ENCODE peak calls at places on chromosomes 4 and X, in ten cellular contexts. T is HT-29, U is pancreas, B is head of caudate nucleus, D is lung, S is NCI-H460, X is neural progenitor cell, J is NAMALWA, H is ELR, E is fibroblast of the aortic adventitia. P is an unnamed sample.

GRCh38 chr4:76199664-76200211 is 13.9 kb downstream of the SCARB2 start:
- DNase-seq in X (no peak), H (no peak), J (peak), U (peak), E (no peak), S (no peak), B (peak), T (no peak), D (no peak), P (no peak)

GRCh38 chrX:71128166-71128833 is 9.9 kb downstream of the MED12 start:
- DNase-seq in E (peak), T (no peak), S (no peak), X (no peak), J (no peak), B (no peak), D (no peak), H (peak), U (no peak), P (peak)

GRCh38 chr4:152951348-152951747 is 15.2 kb downstream of the FHDC1 start:
- DNase-seq in S (no peak), T (peak), X (no peak), U (no peak), H (no peak), B (no peak), E (no peak), J (no peak), D (no peak), P (no peak)

GRCh38 chr4:2462218-2462991 is 6.5 kb upstream of the RNF4 start:
- DNase-seq in S (peak), H (peak), B (peak), T (peak), U (peak), D (peak), E (peak), X (peak), J (peak), P (peak)

GRCh38 chr4:142845293-142846070 is 619 bp downstream of the INPP4B start:
- DNase-seq in T (no peak), B (peak), X (peak), D (no peak), S (no peak), E (no peak), J (no peak), H (peak), U (peak), P (no peak)

GRCh38 chr4:41712413-41712812 is 36.1 kb downstream of the PHOX2B start:
- DNase-seq in B (no peak), E (no peak), H (peak), D (no peak), X (no peak), T (no peak), U (no peak), S (no peak), J (no peak), P (no peak)

GRCh38 chrX:287670-288069 is 6.5 kb downstream of the PLCXD1 start:
- DNase-seq in U (no peak), J (peak), T (no peak), X (no peak), D (no peak), B (no peak), S (no peak), H (no peak), E (no peak), P (no peak)

GRCh38 chr4:88318751-88319350 is 34.5 kb upstream of the PPM1K start:
- DNase-seq in X (no peak), D (no peak), U (no peak), B (no peak), H (peak), J (no peak), S (no peak), E (no peak), T (peak), P (peak)

GRCh38 chr4:140162596-140162995 is 8.6 kb upstream of the MAML3 start:
- DNase-seq in B (no peak), U (no peak), H (no peak), J (no peak), T (no peak), X (no peak), E (no peak), S (no peak), D (no peak), P (no peak)

GRCh38 chr4:120977435-120977997 is 55.0 kb upstream of the PRDM5 start:
- DNase-seq in B (no peak), T (peak), H (peak), U (no peak), S (peak), J (peak), E (peak), X (peak), D (no peak), P (peak)

GRCh38 chrX:70613295-70613694 is 168.7 kb downstream of the DLG3 start:
- DNase-seq in E (peak), H (peak), U (no peak), D (no peak), T (no peak), S (no peak), B (no peak), X (no peak), J (no peak), P (peak)

GRCh38 chr4:26032572-26033320 is 118.7 kb downstream of the SMIM20 start:
- DNase-seq in D (no peak), J (no peak), B (no peak), E (peak), X (no peak), H (peak), S (no peak), T (no peak), U (no peak), P (peak)

GRCh38 chrX:134599173-134599914 is 58.9 kb downstream of the PLAC1 start:
- DNase-seq in U (no peak), S (no peak), B (peak), D (no peak), J (no peak), E (peak), X (no peak), T (no peak), H (no peak), P (no peak)

GRCh38 chr4:113355550-113356371 is 306.3 kb downstream of the ANK2 start:
- DNase-seq in X (no peak), U (no peak), H (peak), B (no peak), T (peak), E (peak), D (no peak), J (peak), S (no peak), P (peak)

GRCh38 chr4:184958127-184958806 is 60.0 kb upstream of the HELT start:
- DNase-seq in E (no peak), J (no peak), T (no peak), X (no peak), H (no peak), D (no peak), B (no peak), S (no peak), U (no peak), P (no peak)

GRCh38 chr4:174460684-174461083 is 61.6 kb downstream of the HPGD start:
- DNase-seq in S (no peak), X (no peak), U (no peak), D (no peak), E (peak), T (peak), B (no peak), H (no peak), J (no peak), P (no peak)

P was measured in EL.